ENCODE peak calls at places on chromosomes 11 and 22, in nine cellular contexts. P is GM12865; N is AG20443; R is putamen; Y is OCI-M1; E is ureter; C is HEK293T; Q is stimulated activated CD4-positive, alpha-beta T cell treated with anti-CD3 and anti-CD28 coated beads, Interleukin-1b, Interleukin-23, amount 100 ng/mL, for 4 hours; G is pulmonary artery endothelial cell. W is an unnamed sample.

GRCh38 chr11:62444271-62444833 is 25.5 kb downstream of the SCGB1A1 start:
- DNase-seq in Y (no peak), E (peak), P (peak), Q (peak), G (no peak), R (peak), C (no peak), N (peak), W (peak)

GRCh38 chr11:118239509-118239908 is 12.7 kb downstream of the MPZL3 start:
- DNase-seq in N (no peak), E (no peak), Q (no peak), Y (peak), C (no peak), G (no peak), R (no peak), P (no peak), W (no peak)

GRCh38 chr11:16788141-16789060 is 50.0 kb downstream of the C11orf58 start:
- DNase-seq in R (peak), N (peak), G (no peak), Q (peak), P (peak), Y (peak), E (peak), C (peak), W (peak)

GRCh38 chr11:56783448-56784041 is 35.0 kb upstream of the OR9G4 start:
- DNase-seq in N (peak), Q (no peak), C (peak), R (peak), G (peak), P (peak), Y (peak), E (no peak), W (no peak)

GRCh38 chr22:27456696-27457503 is 344.7 kb downstream of the MN1 start:
- DNase-seq in E (no peak), C (no peak), Y (peak), R (no peak), N (peak), Q (no peak), G (no peak), P (no peak), W (no peak)

GRCh38 chr11:77147668-77148321 is 19.7 kb downstream of the MYO7A start:
- DNase-seq in R (no peak), E (no peak), N (peak), G (no peak), P (no peak), Q (no peak), Y (no peak), C (no peak), W (peak)

GRCh38 chr11:103845331-103845730 is 191.1 kb upstream of the DDI1 start:
- DNase-seq in N (no peak), Q (no peak), G (no peak), Y (no peak), P (no peak), C (no peak), R (no peak), E (no peak), W (no peak)

GRCh38 chr22:49400866-49401598 is 426.6 kb downstream of the BRD1 start:
- DNase-seq in Y (no peak), E (no peak), N (no peak), C (no peak), P (no peak), Q (no peak), R (no peak), G (no peak), W (peak)

GRCh38 chr22:21594865-21595452 is 27.4 kb downstream of the UBE2L3 start:
- DNase-seq in E (no peak), C (no peak), N (no peak), Q (no peak), G (no peak), Y (no peak), P (no peak), R (peak), W (no peak)

GRCh38 chr11:109644158-109644557 is 222.2 kb downstream of the C11orf87 start:
- DNase-seq in Y (peak), N (peak), R (peak), P (no peak), Q (no peak), G (no peak), E (no peak), C (peak), W (no peak)

GRCh38 chr11:1303196-1303821 is 6.1 kb downstream of the TOLLIP start:
- DNase-seq in Q (no peak), N (no peak), E (peak), G (no peak), Y (no peak), R (peak), P (no peak), C (no peak), W (peak)

GRCh38 chr22:49718396-49718795 is 109.3 kb downstream of the BRD1 start:
- DNase-seq in E (no peak), Y (no peak), C (no peak), Q (no peak), G (no peak), N (no peak), R (no peak), P (no peak), W (no peak)

GRCh38 chr11:26580929-26581328 is 8.9 kb upstream of the MUC15 start:
- DNase-seq in P (no peak), C (no peak), N (no peak), G (no peak), Y (no peak), E (no peak), R (no peak), Q (no peak), W (no peak)

GRCh38 chr11:31050061-31050790 is 319.3 kb downstream of the DCDC1 start:
- DNase-seq in G (no peak), N (no peak), E (no peak), C (no peak), R (no peak), P (no peak), Q (no peak), Y (no peak), W (no peak)

GRCh38 chr11:78217650-78218541 is 29.2 kb downstream of the USP35 start:
- DNase-seq in Y (no peak), C (no peak), E (no peak), N (no peak), R (no peak), Q (no peak), G (no peak), P (no peak), W (no peak)

GRCh38 chr22:27780161-27780575 is 21.4 kb downstream of the MN1 start:
- DNase-seq in Q (no peak), G (no peak), P (no peak), Y (no peak), C (no peak), E (no peak), R (no peak), N (no peak), W (no peak)

W was measured in Peyer's patch.